ENCODE peak calls at places on chromosomes 5 and 9, in four cellular contexts. X, H, Q and S are unnamed samples.

GRCh38 chr9:135275163-135275925 is 187.9 kb downstream of the OLFM1 start:
- DNase-seq in X (no peak), H (no peak), Q (no peak), S (no peak)

GRCh38 chr5:78611161-78611605 is 37.4 kb downstream of the LHFPL2 start:
- DNase-seq in Q (no peak), H (no peak), X (no peak), S (no peak)

GRCh38 chr5:111223790-111224560 is at the start of gene CAMK4:
- DNase-seq in H (peak; percentile 26), Q (peak; percentile 21), X (peak; percentile 60), S (no peak)

GRCh38 chr5:135031146-135031812 is 2.7 kb downstream of the PITX1 start:
- DNase-seq in H (no peak), X (no peak), Q (no peak), S (no peak)

GRCh38 chr5:149671544-149671943 is 58.6 kb upstream of the PPARGC1B start:
- DNase-seq in X (peak; percentile 78), H (no peak), Q (no peak), S (no peak)

GRCh38 chr5:38598994-38599611 is 42.7 kb upstream of the LIFR start:
- DNase-seq in X (no peak), Q (no peak), H (no peak), S (peak; percentile 33)

GRCh38 chr9:72656021-72656420 is 134.6 kb downstream of the TMC1 start:
- DNase-seq in Q (no peak), X (no peak), H (no peak), S (no peak)

GRCh38 chr9:72538926-72539702 is 17.7 kb downstream of the TMC1 start:
- DNase-seq in Q (no peak), H (no peak), X (no peak), S (no peak)

GRCh38 chr5:23820764-23821471 is 313.5 kb downstream of the PRDM9 start:
- DNase-seq in H (no peak), X (no peak), Q (no peak), S (no peak)

GRCh38 chr9:37836386-37836785 is 35.8 kb downstream of the DCAF10 start:
- DNase-seq in Q (no peak), X (no peak), H (no peak), S (no peak)

GRCh38 chr9:546797-547223 is 294.7 kb upstream of the DMRT1 start:
- DNase-seq in H (no peak), Q (no peak), X (no peak), S (no peak)
- TF ChIP-seq CTCF in H (peak; percentile 47), Q (peak; percentile 19), X (no peak), S (no peak)

GRCh38 chr9:108885643-108886348 is 23.7 kb downstream of the ACTL7A start:
- DNase-seq in H (no peak), Q (peak; percentile 3), X (peak; percentile 28), S (peak; percentile 23)
- H3K4me3 ChIP-seq in H (no peak overlapping the region), Q (no peak overlapping the region), X (no peak overlapping the region), S (no peak overlapping the region)

GRCh38 chr9:3578786-3579185 is 53.0 kb upstream of the RFX3 start:
- DNase-seq in Q (peak; percentile 54), X (no peak), H (no peak), S (peak; percentile 37)

GRCh38 chr9:3571500-3571899 is 45.7 kb upstream of the RFX3 start:
- DNase-seq in Q (no peak), X (no peak), H (no peak), S (no peak)

DNA sequence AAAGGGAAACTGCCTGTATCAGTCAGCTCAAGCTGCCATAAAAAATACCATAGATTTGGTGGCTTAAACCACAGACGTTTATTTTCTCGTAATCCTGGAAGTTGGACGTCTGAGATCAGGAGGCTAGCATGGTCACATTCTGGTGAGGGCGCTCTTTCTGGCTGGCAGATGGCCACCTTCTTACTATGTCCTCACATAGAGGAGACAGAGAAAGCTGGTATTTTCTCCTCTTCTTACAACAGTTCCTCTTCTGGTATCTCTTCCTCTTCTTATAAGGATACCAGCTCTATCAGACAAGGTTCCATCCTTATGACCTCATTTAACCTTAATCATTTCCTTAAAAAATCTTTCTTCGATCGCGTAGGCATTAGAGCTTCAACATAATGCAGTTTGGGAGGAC is 50.6 kb upstream of the RFX3 start:
- DNase-seq in Q (no peak), X (no peak), H (no peak), S (no peak)
- TF ChIP-seq CTCF in Q (no peak), X (no peak), H (no peak), S (no peak)

GRCh38 chr5:180078348-180078747 is 6.8 kb upstream of the RNF130 start:
- DNase-seq in X (no peak), H (no peak), Q (no peak), S (no peak)

GRCh38 chr5:180081481-180081880 is 9.9 kb upstream of the RNF130 start:
- DNase-seq in Q (no peak), X (no peak), H (no peak), S (no peak)

GRCh38 chr5:180079702-180080466 is 8.3 kb upstream of the RNF130 start:
- DNase-seq in Q (no peak), H (no peak), X (no peak), S (no peak)

GRCh38 chr5:180082633-180083420 is 11.3 kb upstream of the RNF130 start:
- DNase-seq in H (no peak), Q (no peak), X (no peak), S (no peak)

GRCh38 chr5:180080670-180081280 is 9.2 kb upstream of the RNF130 start:
- DNase-seq in H (no peak), X (no peak), Q (no peak), S (no peak)
- H3K4me3 ChIP-seq in H (peak overlapping the region; percentile 1), X (no peak overlapping the region), Q (no peak overlapping the region), S (no peak overlapping the region)

DNA sequence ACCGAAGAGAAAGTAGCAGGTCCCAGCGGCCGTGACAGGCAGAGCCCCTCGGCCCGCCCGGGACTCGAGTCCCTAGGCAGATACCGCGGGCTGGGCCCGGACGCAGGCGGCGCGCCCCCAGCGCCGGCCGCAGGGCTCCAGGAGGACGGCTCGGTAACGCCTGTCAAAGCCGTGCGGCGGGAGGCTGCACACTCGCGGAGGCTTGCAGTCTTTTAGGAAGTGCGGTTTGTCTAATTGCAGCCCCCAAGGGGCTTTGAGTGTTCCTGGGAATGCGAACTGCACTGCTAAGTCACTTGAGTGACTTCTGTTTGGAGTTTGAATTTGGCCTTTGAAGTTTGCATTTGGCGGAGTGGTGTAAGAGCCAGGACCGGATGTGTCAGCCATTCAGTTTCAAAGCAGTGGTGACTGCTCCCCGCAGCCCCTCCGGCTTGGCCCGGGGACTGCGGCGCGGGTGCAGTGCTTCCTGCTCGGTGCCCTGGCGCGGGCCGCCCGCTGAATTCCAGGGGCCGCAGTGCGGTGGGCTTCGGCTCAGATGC is 1.3 kb downstream of the MAP3K1 start:
- DNase-seq in H (no peak), X (peak; percentile 75), Q (no peak), S (no peak)
- TF ChIP-seq CTCF in H (peak; percentile 12), X (no peak), Q (no peak), S (no peak)

GRCh38 chr5:61916621-61917620 is 389.1 kb upstream of the KIF2A start:
- DNase-seq in Q (peak; percentile 7), H (no peak), X (no peak), S (no peak)
- H3K4me3 ChIP-seq in Q (no peak overlapping the region), H (no peak overlapping the region), X (no peak overlapping the region), S (no peak overlapping the region)

DNA sequence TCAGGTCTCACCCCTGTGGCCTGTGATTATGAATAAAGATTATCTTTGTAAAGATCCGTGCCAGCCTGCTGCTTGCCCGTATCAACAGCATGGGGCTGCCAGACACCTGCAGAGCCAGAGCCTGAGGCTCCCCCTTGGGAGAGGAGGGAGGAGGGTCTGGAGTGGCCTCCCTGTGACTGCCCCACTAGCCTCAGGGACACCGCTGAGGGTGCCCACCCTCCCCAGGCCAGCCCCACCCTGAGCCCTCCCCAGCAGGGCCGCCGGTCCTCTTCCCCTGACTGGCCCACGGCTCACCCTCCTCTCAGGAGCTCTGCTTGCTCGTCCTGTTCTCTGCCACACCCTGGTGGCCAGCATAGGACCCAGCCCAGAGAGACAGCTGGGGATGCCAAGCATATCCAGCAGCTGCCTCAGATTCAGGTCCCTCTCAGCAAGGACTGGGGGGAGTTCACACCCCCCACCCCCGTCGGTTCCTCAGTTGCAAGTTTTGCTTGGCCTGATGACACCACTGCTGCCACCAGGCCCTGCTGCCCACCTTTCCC is 1.9 kb downstream of the SSNA1 start:
- DNase-seq in Q (no peak), H (no peak), X (no peak), S (no peak)
- TF ChIP-seq CTCF in Q (no peak), H (no peak), X (no peak), S (no peak)

GRCh38 chr9:136374183-136374575 is 710 bp upstream of the CARD9 start:
- DNase-seq in Q (no peak), H (no peak), X (no peak), S (no peak)

GRCh38 chr9:136372561-136373299 is 739 bp downstream of the CARD9 start:
- DNase-seq in Q (no peak), X (peak; percentile 49), H (peak; percentile 51), S (peak; percentile 21)

GRCh38 chr9:136375096-136375495 is 1.6 kb upstream of the CARD9 start:
- DNase-seq in X (no peak), H (no peak), Q (no peak), S (no peak)

GRCh38 chr9:136372006-136372405 is 1.5 kb downstream of the CARD9 start:
- DNase-seq in H (no peak), Q (no peak), X (no peak), S (no peak)

DNA sequence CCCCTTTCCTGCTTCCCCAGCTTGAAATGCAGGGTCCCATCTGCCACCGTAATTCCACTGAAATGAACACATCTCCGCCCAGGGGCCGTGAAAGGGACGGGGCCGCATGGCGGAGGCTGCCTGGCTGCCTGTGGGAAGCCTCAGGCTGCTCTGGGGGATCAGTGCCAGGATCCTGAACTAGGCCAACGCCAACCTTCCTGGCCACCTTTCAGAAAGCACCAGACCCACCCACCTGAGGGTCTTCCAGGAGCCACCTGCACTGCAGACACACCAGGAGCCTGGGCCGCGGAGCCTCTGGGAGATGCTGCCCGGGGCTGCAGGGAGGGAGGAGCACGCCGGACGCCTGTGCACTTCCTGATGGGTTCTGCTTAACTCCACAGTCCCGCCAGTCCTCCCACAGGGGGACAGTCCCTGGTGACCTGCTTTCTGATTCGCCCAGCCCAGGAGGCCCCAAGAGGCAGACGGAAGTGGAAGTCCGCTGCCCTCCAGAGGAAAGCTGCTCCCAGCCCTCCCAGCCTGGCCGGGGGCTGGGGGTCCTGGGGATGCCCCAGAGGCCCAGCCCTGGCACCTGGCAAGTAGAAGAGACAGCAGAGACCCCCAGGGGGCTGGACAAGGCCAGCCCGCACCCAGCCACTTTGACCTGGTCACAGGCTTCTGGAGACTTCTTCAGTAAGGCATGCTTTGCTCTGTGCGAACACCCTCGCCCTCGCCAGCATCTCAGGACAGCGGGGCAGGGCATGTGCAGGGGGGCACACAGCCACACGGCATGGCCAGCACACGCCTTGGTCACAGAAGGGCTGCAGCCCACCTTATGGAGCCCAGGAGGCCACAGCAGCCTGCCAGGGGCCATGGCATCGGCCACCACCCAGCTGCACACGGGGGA is at the start of gene CARD9:
- DNase-seq in X (peak; percentile 35), Q (no peak), H (no peak), S (no peak)
- H3K4me3 ChIP-seq in X (peak within 1 kb of the TSS; percentile 12), Q (no peak within 1 kb of the TSS), H (peak within 1 kb of the TSS; percentile 42), S (no peak within 1 kb of the TSS)

GRCh38 chr5:124888622-124889521 is 142.4 kb upstream of the ZNF608 start:
- DNase-seq in Q (no peak), X (no peak), H (no peak), S (no peak)

GRCh38 chr5:124889850-124890249 is 143.4 kb upstream of the ZNF608 start:
- DNase-seq in H (no peak), Q (no peak), X (no peak), S (no peak)

GRCh38 chr5:124889522-124889828 is 143.0 kb upstream of the ZNF608 start:
- DNase-seq in Q (no peak), H (no peak), X (no peak), S (no peak)

GRCh38 chr5:124887223-124887622 is 140.8 kb upstream of the ZNF608 start:
- DNase-seq in H (no peak), X (no peak), Q (no peak), S (no peak)

GRCh38 chr5:124888050-124888506 is 141.6 kb upstream of the ZNF608 start:
- DNase-seq in H (no peak), X (no peak), Q (no peak), S (no peak)
- TF ChIP-seq CTCF in H (no peak), X (peak; percentile 27), Q (no peak), S (no peak)